ENCODE peak calls at places on chromosomes 2 and 18, in five cellular contexts. T, I, E, V and S are unnamed samples. For H3K36me3, the result is how much of the 10 kb centered on the place peaks cover.

GRCh38 chr2:131673400-131674173 is 145.9 kb downstream of the CCDC74A start:
- DNase-seq in T (peak), I (peak), E (peak), V (no peak), S (peak)

GRCh38 chr2:160394153-160394552 is 99.5 kb downstream of the RBMS1 start:
- DNase-seq in T (no peak), I (no peak), E (no peak), V (no peak), S (no peak)

GRCh38 chr18:21490745-21491144 is 109.8 kb downstream of the ESCO1 start:
- DNase-seq in T (no peak), I (no peak), E (no peak), V (no peak), S (no peak)

GRCh38 chr18:54995421-54995820 is 36.2 kb upstream of the CCDC68 start:
- DNase-seq in T (no peak), I (no peak), E (no peak), V (no peak), S (no peak)

GRCh38 chr2:166092889-166093288 is 34.9 kb downstream of the SCN1A start:
- DNase-seq in T (peak), I (no peak), E (no peak), V (no peak), S (no peak)

GRCh38 chr18:57780318-57781127 is 22.6 kb downstream of the ATP8B1 start:
- DNase-seq in T (peak), I (peak), E (no peak), V (no peak), S (no peak)

GRCh38 chr18:4987452-4988405 is 209.3 kb downstream of the AKAIN1 start:
- DNase-seq in T (no peak), I (peak), E (no peak), V (no peak), S (no peak)

GRCh38 chr18:43578636-43579203 is 301.4 kb upstream of the SYT4 start:
- DNase-seq in T (no peak), I (peak), E (no peak), V (no peak), S (no peak)

GRCh38 chr2:145984541-145984940 is 1464.6 kb upstream of the ZEB2 start:
- DNase-seq in T (peak), I (no peak), E (no peak), V (no peak), S (no peak)

GRCh38 chr2:216389565-216389964 is 17.3 kb upstream of the MARCHF4 start:
- DNase-seq in T (no peak), I (no peak), E (no peak), V (no peak), S (no peak)

GRCh38 chr2:233814436-233814835 is 36.3 kb downstream of the MROH2A start:
- DNase-seq in T (no peak), I (no peak), E (no peak), V (no peak), S (no peak)

GRCh38 chr2:63872571-63873328 is 31.1 kb downstream of the UGP2 start:
- DNase-seq in T (no peak), I (no peak), E (no peak), V (no peak), S (no peak)

GRCh38 chr18:55272510-55273243 is 313.4 kb upstream of the CCDC68 start:
- DNase-seq in T (no peak), I (no peak), E (no peak), V (no peak), S (no peak)

GRCh38 chr2:120540719-120541552 is 194.7 kb upstream of the GLI2 start:
- DNase-seq in T (no peak), I (no peak), E (no peak), V (no peak), S (no peak)

GRCh38 chr2:120541553-120541932 is 194.1 kb upstream of the GLI2 start:
- DNase-seq in T (no peak), I (no peak), E (peak), V (no peak), S (no peak)

GRCh38 chr2:120539421-120539936 is 193.5 kb downstream of the INHBB start:
- DNase-seq in T (no peak), I (no peak), E (peak), V (no peak), S (no peak)

GRCh38 chr2:120538691-120539420 is 192.9 kb downstream of the INHBB start:
- DNase-seq in T (no peak), I (no peak), E (no peak), V (no peak), S (no peak)

DNA sequence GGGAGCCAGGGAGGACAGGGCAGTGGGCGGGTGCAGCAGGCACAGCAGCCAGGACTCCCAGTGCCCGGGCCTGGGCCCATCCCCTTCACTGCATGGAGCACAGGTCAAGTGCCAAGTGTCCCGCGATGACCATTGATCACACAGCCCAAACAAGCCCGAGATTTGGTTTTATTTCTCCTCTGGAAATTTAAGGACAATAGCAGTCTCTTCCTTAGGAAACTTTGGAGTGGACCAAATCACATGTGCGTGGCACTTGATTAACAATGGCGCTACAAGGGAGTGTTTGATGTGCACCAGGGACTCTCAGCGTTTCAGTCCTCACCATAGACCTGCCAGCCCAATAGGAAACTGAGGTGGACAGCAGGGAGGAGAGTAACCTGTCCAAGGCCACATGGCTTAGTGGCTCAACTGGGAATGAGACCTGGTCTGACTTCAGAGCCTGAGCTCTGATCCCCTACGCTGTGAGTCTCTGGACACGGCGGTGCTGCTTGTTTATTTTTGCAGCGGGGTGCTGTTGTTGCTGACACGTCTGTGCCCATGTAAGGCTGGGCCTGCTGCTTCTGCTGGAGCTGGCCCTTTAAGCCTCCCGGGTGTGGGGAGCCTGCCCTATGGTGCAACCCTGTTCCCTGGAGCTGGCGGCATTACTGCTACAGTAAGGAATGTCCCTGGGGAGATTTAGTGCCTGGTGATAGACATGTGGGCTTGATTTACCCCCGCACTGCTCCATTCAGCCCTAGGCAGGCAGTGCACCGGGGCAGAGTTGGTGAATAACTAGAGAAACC is 194.2 kb downstream of the INHBB start:
- DNase-seq in T (peak), I (peak), E (peak), V (peak), S (no peak)
- H3K4me3 ChIP-seq in T (no peak), I (no peak), E (no peak), V (no peak), S (no peak)

DNA sequence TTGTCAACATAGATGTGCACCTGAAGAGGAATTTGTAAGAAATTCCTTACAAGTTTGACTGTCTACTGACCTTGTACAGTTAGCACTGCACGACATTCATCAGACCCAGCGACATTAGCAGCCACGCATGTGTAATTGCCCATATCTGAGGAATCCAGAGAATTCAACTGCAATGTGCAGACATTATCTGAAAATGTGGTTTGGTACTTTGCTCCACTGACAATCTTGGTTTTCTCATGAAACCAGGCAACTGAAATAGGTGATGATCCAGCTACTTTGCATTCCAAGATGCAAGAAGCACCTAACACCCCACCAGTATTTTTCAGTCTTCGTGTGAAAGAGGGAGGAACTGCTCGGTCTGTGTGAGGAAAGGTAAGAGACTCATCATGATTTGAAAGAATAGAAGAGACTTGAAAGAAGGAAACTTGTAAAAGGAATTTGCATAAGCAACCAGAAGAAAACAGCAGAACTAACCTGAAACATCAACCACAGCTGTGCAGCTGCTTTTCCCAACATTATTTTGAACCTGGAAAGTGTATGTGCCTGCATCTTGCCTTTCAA is 83.4 kb downstream of the TTN start:
- DNase-seq in T (no peak), I (no peak), E (no peak), V (no peak), S (no peak)
- H3K36me3 ChIP-seq in T (under half), I (under half), E (half or more), V (under half), S (under half)

GRCh38 chr2:218218409-218219185 is 1.6 kb downstream of the ARPC2 start:
- DNase-seq in T (peak), I (no peak), E (no peak), V (no peak), S (no peak)
- H3K4me3 ChIP-seq in T (peak), I (peak), E (peak), V (peak), S (peak)

GRCh38 chr18:49813321-49814146 is at the start of gene ACAA2:
- DNase-seq in T (peak), I (peak), E (peak), V (no peak), S (peak)

GRCh38 chr18:49814147-49814499 is 790 bp upstream of the ACAA2 start:
- DNase-seq in T (peak), I (peak), E (peak), V (no peak), S (peak)

GRCh38 chr18:49812321-49813070 is 837 bp downstream of the ACAA2 start:
- DNase-seq in T (peak), I (no peak), E (no peak), V (no peak), S (no peak)

GRCh38 chr18:49811151-49811938 is 2.0 kb downstream of the ACAA2 start:
- DNase-seq in T (no peak), I (peak), E (no peak), V (no peak), S (no peak)

GRCh38 chr18:49813071-49813320 is 337 bp downstream of the ACAA2 start:
- DNase-seq in T (peak), I (peak), E (peak), V (no peak), S (peak)
- H3K36me3 ChIP-seq in T (under half), I (under half), E (under half), V (under half), S (under half)

GRCh38 chr18:48459471-48459870 is 50.3 kb upstream of the ZBTB7C start:
- DNase-seq in T (no peak), I (no peak), E (no peak), V (no peak), S (no peak)
- H3K4me3 ChIP-seq in T (no peak), I (no peak), E (no peak), V (no peak), S (no peak)

GRCh38 chr2:138112536-138112935 is 148.3 kb downstream of the HNMT start:
- DNase-seq in T (peak), I (no peak), E (no peak), V (no peak), S (no peak)
- H3K36me3 ChIP-seq in T (under half), I (under half), E (under half), V (under half), S (under half)

GRCh38 chr2:86695053-86695691 is 24.9 kb upstream of the RMND5A start:
- DNase-seq in T (peak), I (peak), E (no peak), V (no peak), S (no peak)

GRCh38 chr2:86700705-86701104 is 19.4 kb upstream of the RMND5A start:
- DNase-seq in T (no peak), I (no peak), E (no peak), V (peak), S (no peak)

GRCh38 chr2:86697539-86697938 is 22.6 kb upstream of the RMND5A start:
- DNase-seq in T (no peak), I (no peak), E (no peak), V (no peak), S (no peak)
- H3K4me3 ChIP-seq in T (no peak), I (no peak), E (no peak), V (no peak), S (no peak)